ENCODE peak calls at places on chromosomes 13 and 19, in nine cellular contexts. N is transverse colon, S is fibroblast of mammary gland, E is lung, Y is sigmoid colon, V is thoracic aorta, U is SK-N-SH, Z is MG63, W is heart right ventricle. A is an unnamed sample.

GRCh38 chr19:30449673-30450072 is 77.5 kb downstream of the ZNF536 start:
- DNase-seq in U (peak; percentile 46), W (no peak), V (no peak), S (no peak), N (no peak), E (no peak), Z (no peak), Y (no peak), A (peak; percentile 72)

GRCh38 chr19:33175886-33176669 is 18.1 kb upstream of the LRP3 start:
- DNase-seq in Y (no peak), N (no peak), U (peak; percentile 75), E (no peak), W (no peak), Z (peak; percentile 57), V (no peak), S (peak; percentile 22), A (peak; percentile 79)

GRCh38 chr19:11017275-11018035 is 56.6 kb downstream of the SMARCA4 start:
- DNase-seq in V (no peak), N (no peak), E (no peak), U (no peak), Y (no peak), S (peak; percentile 32), Z (no peak), W (no peak), A (peak; percentile 55)

GRCh38 chr19:2477732-2478191 is 1.8 kb downstream of the GADD45B start:
- DNase-seq in Y (peak; percentile 81), W (peak; percentile 49), U (no peak), S (peak; percentile 55), E (peak; percentile 41), N (peak; percentile 54), V (no peak), Z (peak; percentile 32), A (peak; percentile 73)

GRCh38 chr13:106186366-106187030 is 349.0 kb downstream of the EFNB2 start:
- DNase-seq in E (no peak), Y (no peak), Z (no peak), W (no peak), U (no peak), V (no peak), N (no peak), S (peak; percentile 87), A (no peak)

GRCh38 chr13:100280681-100281080 is 191.8 kb downstream of the PCCA start:
- DNase-seq in V (no peak), S (peak; percentile 47), W (no peak), Z (no peak), E (no peak), N (no peak), Y (no peak), U (no peak), A (no peak)

GRCh38 chr19:33005440-33005839 is 33.4 kb downstream of the FAAP24 start:
- DNase-seq in Y (no peak), E (no peak), U (no peak), Z (no peak), S (no peak), N (no peak), V (no peak), W (no peak), A (peak; percentile 50)

GRCh38 chr13:34808649-34809048 is 133.4 kb upstream of the NBEA start:
- DNase-seq in W (no peak), S (no peak), E (no peak), U (no peak), V (no peak), Y (no peak), N (no peak), Z (no peak), A (no peak)

GRCh38 chr19:46950526-46951235 is 69.0 kb upstream of the NPAS1 start:
- DNase-seq in Y (no peak), U (no peak), Z (no peak), V (no peak), W (no peak), N (no peak), S (no peak), E (no peak), A (no peak)

GRCh38 chr13:44470623-44471562 is 97.3 kb downstream of the SERP2 start:
- DNase-seq in U (no peak), N (no peak), W (no peak), S (peak; percentile 56), Z (no peak), Y (no peak), E (no peak), V (no peak), A (no peak)

GRCh38 chr19:34224996-34225658 is 29.2 kb upstream of the GARRE1 start:
- DNase-seq in V (no peak), S (peak; percentile 54), Y (no peak), E (no peak), N (no peak), Z (no peak), W (no peak), U (no peak), A (peak; percentile 50)

GRCh38 chr19:3398900-3399278 is 32.5 kb downstream of the NFIC start:
- DNase-seq in Y (no peak), S (no peak), V (no peak), E (no peak), Z (no peak), W (no peak), N (no peak), U (no peak), A (peak; percentile 52)

GRCh38 chr19:3613765-3614661 is 7.3 kb upstream of the TBXA2R start:
- DNase-seq in Z (no peak), E (no peak), N (no peak), Y (no peak), S (no peak), W (no peak), V (no peak), U (no peak), A (no peak)

GRCh38 chr19:36142046-36142445 is 2.2 kb downstream of the CAPNS1 start:
- DNase-seq in W (no peak), Z (no peak), Y (no peak), N (no peak), E (no peak), U (no peak), V (no peak), S (no peak), A (peak; percentile 63)

GRCh38 chr19:37869766-37870340 is 36.5 kb downstream of the WDR87 start:
- DNase-seq in Z (no peak), E (no peak), W (no peak), S (no peak), Y (no peak), V (no peak), N (no peak), U (no peak), A (no peak)

GRCh38 chr19:4061178-4061682 is 5.5 kb downstream of the ZBTB7A start:
- DNase-seq in N (peak; percentile 95), S (peak; percentile 61), Y (peak; percentile 94), W (peak; percentile 72), U (no peak), E (peak; percentile 90), V (peak; percentile 46), Z (peak; percentile 33), A (peak; percentile 88)

GRCh38 chr13:38685974-38686571 is 804 bp upstream of the FREM2 start:
- DNase-seq in Z (no peak), V (no peak), Y (no peak), W (no peak), N (no peak), S (peak; percentile 19), U (peak; percentile 16), E (no peak), A (peak; percentile 40)

GRCh38 chr13:72727417-72728289 is at the start of the genes BORA and MZT1:
- DNase-seq in N (peak; percentile 97), Y (peak; percentile 97), U (peak; percentile 92), S (peak; percentile 97), E (peak; percentile 96), Z (peak; percentile 97), W (peak; percentile 95), V (peak; percentile 81), A (peak; percentile 85)

GRCh38 chr19:4831351-4832340 is at the start of gene TICAM1:
- DNase-seq in Y (peak; percentile 84), S (peak; percentile 40), N (peak; percentile 90), U (peak; percentile 88), Z (peak; percentile 69), V (no peak), E (peak; percentile 70), W (peak; percentile 77), A (peak; percentile 85)

DNA sequence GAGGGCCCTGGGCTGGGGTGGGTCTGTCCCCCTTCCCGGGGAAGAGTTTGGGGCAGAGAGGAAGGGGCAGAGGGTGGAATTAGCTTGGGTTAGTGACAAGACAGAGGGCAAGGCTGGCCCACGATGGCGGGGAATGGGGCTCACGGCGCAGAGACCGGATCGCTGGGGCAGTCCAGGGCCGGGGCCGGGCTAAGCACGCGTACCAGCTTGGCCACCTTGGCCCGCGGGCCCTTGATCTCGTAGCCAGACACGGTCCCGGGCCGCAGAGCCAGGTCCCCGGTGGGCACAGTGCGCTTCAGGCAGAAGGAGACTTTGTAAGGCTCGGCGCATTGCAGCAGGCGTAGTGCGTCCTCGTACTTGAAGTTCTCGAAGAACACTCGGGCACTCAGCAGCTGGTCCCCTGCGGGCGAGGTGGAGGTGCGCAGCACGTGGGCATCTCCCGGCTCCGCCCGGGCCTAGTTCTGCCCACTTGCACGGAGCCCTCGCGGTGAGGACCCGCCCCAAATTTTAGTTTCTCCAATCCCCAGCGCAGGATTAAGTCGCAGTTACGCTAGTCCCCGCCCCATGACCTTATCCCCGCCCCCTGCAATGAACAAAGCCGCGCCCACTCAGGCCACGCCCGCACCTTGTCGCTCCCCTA is 8.6 kb upstream of the HIPK4 start:
- DNase-seq in N (peak; percentile 46), V (no peak), E (peak; percentile 81), Y (no peak), S (no peak), Z (no peak), W (no peak), U (peak; percentile 78), A (peak; percentile 98)
- H3K4me3 ChIP-seq in N (no peak overlapping the region), V (no peak overlapping the region), E (no peak overlapping the region), Y (peak overlapping the region; percentile 10), S (no peak overlapping the region), Z (no peak overlapping the region), W (no peak overlapping the region), U (no peak overlapping the region), A (peak overlapping the region; percentile 28)

DNA sequence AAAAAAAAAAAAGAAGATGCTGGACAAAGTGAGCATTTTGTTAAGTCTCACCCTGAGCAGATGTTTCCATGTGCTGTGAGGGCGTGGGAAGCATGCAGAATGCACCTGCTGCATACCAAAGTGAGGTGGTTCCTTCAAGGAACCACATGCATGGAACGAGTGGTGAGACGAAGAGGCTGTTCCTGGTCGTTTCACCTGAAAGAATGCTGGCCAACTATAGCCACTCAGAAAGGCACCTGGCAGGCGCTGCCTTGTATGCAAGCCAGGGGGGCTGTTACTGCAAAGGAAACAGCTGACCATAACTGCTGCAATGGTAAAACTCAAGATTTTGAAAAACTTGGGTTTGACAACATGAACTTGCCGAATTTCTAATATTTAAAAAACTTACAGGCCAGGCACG is 14.7 kb downstream of the MIER2 start:
- DNase-seq in Z (no peak), N (no peak), U (no peak), E (no peak), W (no peak), V (no peak), S (no peak), Y (peak; percentile 17), A (peak; percentile 14)
- H3K4me3 ChIP-seq in Z (no peak overlapping the region), N (no peak overlapping the region), U (no peak overlapping the region), E (no peak overlapping the region), W (no peak overlapping the region), V (no peak overlapping the region), S (no peak overlapping the region), Y (no peak overlapping the region), A (no peak overlapping the region)

GRCh38 chr13:110911880-110912279 is 3.0 kb downstream of the ANKRD10 start:
- DNase-seq in Z (peak; percentile 16), E (no peak), U (no peak), N (no peak), W (no peak), Y (no peak), V (no peak), S (no peak), A (no peak)
- H3K4me3 ChIP-seq in Z (peak overlapping the region; percentile 100), E (no peak overlapping the region), U (peak overlapping the region; percentile 90), N (no peak overlapping the region), W (no peak overlapping the region), Y (peak overlapping the region; percentile 81), V (peak overlapping the region; percentile 95), S (no peak overlapping the region), A (no peak overlapping the region)

GRCh38 chr19:48737360-48737998 is 2.9 kb downstream of the RASIP1 start:
- DNase-seq in N (no peak), E (no peak), U (peak; percentile 66), Y (no peak), W (no peak), V (no peak), S (no peak), Z (no peak), A (peak; percentile 95)
- H3K4me3 ChIP-seq in N (no peak overlapping the region), E (no peak overlapping the region), U (no peak overlapping the region), Y (no peak overlapping the region), W (no peak overlapping the region), V (no peak overlapping the region), S (no peak overlapping the region), Z (no peak overlapping the region), A (peak overlapping the region; percentile 29)

A was measured in H7.